ENCODE peak calls at places on chromosomes 3 and 15, in six cellular contexts. One of them, this sample, is unnamed.
A peak's percentile ranks its signal among the peaks of the same experiment; 100 is the strongest.

GRCh38 chr3:116056280-116056679 is 389.0 kb downstream of the LSAMP start:
- DNase-seq in AG09309: no peak
- DNase-seq in uterus: no peak
- DNase-seq in HFF-Myc: no peak
- DNase-seq in cardiac muscle cell: no peak
- DNase-seq in astrocyte of the spinal cord: no peak
- DNase-seq in this sample: no peak

GRCh38 chr3:41198526-41198925 is 779 bp upstream of the CTNNB1 start:
- DNase-seq in HFF-Myc: no peak
- DNase-seq in uterus: peak; percentile 42
- DNase-seq in astrocyte of the spinal cord: peak; percentile 45
- DNase-seq in cardiac muscle cell: peak; percentile 60
- DNase-seq in AG09309: no peak
- DNase-seq in this sample: peak; percentile 13

GRCh38 chr15:74786659-74787165 is 4.8 kb downstream of the CSK start:
- DNase-seq in AG09309: no peak
- DNase-seq in cardiac muscle cell: no peak
- DNase-seq in astrocyte of the spinal cord: no peak
- DNase-seq in uterus: no peak
- DNase-seq in HFF-Myc: no peak
- DNase-seq in this sample: no peak

GRCh38 chr3:16816048-16816780 is 68.5 kb upstream of the PLCL2 start:
- DNase-seq in astrocyte of the spinal cord: no peak
- DNase-seq in uterus: no peak
- DNase-seq in cardiac muscle cell: no peak
- DNase-seq in HFF-Myc: no peak
- DNase-seq in AG09309: no peak
- DNase-seq in this sample: no peak

GRCh38 chr15:43225201-43225949 is 4.6 kb upstream of the EPB42 start:
- DNase-seq in AG09309: no peak
- DNase-seq in HFF-Myc: peak; percentile 31
- DNase-seq in astrocyte of the spinal cord: peak; percentile 68
- DNase-seq in uterus: peak; percentile 27
- DNase-seq in cardiac muscle cell: peak; percentile 67
- DNase-seq in this sample: peak; percentile 66

GRCh38 chr15:91853501-91853967 is at the start of gene SLCO3A1:
- DNase-seq in AG09309: no peak
- DNase-seq in cardiac muscle cell: peak; percentile 88
- DNase-seq in uterus: peak; percentile 77
- DNase-seq in astrocyte of the spinal cord: peak; percentile 44
- DNase-seq in HFF-Myc: no peak
- DNase-seq in this sample: peak; percentile 56

GRCh38 chr3:130576571-130577266 is 59.7 kb downstream of the COL6A6 start:
- DNase-seq in astrocyte of the spinal cord: peak; percentile 62
- DNase-seq in AG09309: peak; percentile 10
- DNase-seq in cardiac muscle cell: no peak
- DNase-seq in HFF-Myc: no peak
- DNase-seq in uterus: no peak
- DNase-seq in this sample: peak; percentile 32

GRCh38 chr15:86183765-86184491 is 104.3 kb downstream of the AGBL1 start:
- DNase-seq in HFF-Myc: no peak
- DNase-seq in cardiac muscle cell: no peak
- DNase-seq in astrocyte of the spinal cord: no peak
- DNase-seq in uterus: no peak
- DNase-seq in AG09309: no peak
- DNase-seq in this sample: no peak

GRCh38 chr3:73600293-73600938 is 24.3 kb downstream of the PDZRN3 start:
- DNase-seq in AG09309: no peak
- DNase-seq in uterus: no peak
- DNase-seq in astrocyte of the spinal cord: peak; percentile 37
- DNase-seq in cardiac muscle cell: no peak
- DNase-seq in HFF-Myc: no peak
- DNase-seq in this sample: peak; percentile 96

GRCh38 chr3:64667138-64667537 is 20.7 kb downstream of the ADAMTS9 start:
- DNase-seq in HFF-Myc: no peak
- DNase-seq in astrocyte of the spinal cord: no peak
- DNase-seq in AG09309: no peak
- DNase-seq in cardiac muscle cell: no peak
- DNase-seq in uterus: no peak
- DNase-seq in this sample: peak; percentile 64

GRCh38 chr15:42891569-42891968 is 29.0 kb downstream of the TTBK2 start:
- DNase-seq in HFF-Myc: no peak
- DNase-seq in AG09309: no peak
- DNase-seq in uterus: no peak
- DNase-seq in astrocyte of the spinal cord: peak; percentile 37
- DNase-seq in cardiac muscle cell: no peak
- DNase-seq in this sample: peak; percentile 15

GRCh38 chr3:171181907-171182690 is 155.6 kb upstream of the SLC2A2 start:
- DNase-seq in HFF-Myc: no peak
- DNase-seq in AG09309: no peak
- DNase-seq in uterus: no peak
- DNase-seq in astrocyte of the spinal cord: no peak
- DNase-seq in cardiac muscle cell: no peak
- DNase-seq in this sample: peak; percentile 60

GRCh38 chr15:60212536-60212935 is 185.2 kb downstream of the ANXA2 start:
- DNase-seq in HFF-Myc: peak; percentile 5
- DNase-seq in cardiac muscle cell: no peak
- DNase-seq in uterus: no peak
- DNase-seq in astrocyte of the spinal cord: peak; percentile 44
- DNase-seq in AG09309: no peak
- DNase-seq in this sample: peak; percentile 31

GRCh38 chr3:157088133-157088488 is 71.8 kb downstream of the CCNL1 start:
- DNase-seq in HFF-Myc: no peak
- DNase-seq in astrocyte of the spinal cord: no peak
- DNase-seq in cardiac muscle cell: no peak
- DNase-seq in uterus: no peak
- DNase-seq in AG09309: no peak
- DNase-seq in this sample: no peak

GRCh38 chr15:31347067-31347975 is 20.7 kb downstream of the KLF13 start:
- DNase-seq in HFF-Myc: no peak
- DNase-seq in cardiac muscle cell: no peak
- DNase-seq in uterus: no peak
- DNase-seq in astrocyte of the spinal cord: no peak
- DNase-seq in AG09309: no peak
- DNase-seq in this sample: no peak

GRCh38 chr3:170222647-170223541 is 670 bp downstream of the PRKCI start:
- DNase-seq in cardiac muscle cell: peak; percentile 72
- DNase-seq in astrocyte of the spinal cord: peak; percentile 37
- DNase-seq in AG09309: no peak
- DNase-seq in HFF-Myc: no peak
- DNase-seq in uterus: peak; percentile 45
- DNase-seq in this sample: peak; percentile 16

GRCh38 chr3:122947621-122948202 is 79.9 kb downstream of the SEMA5B start:
- DNase-seq in astrocyte of the spinal cord: no peak
- DNase-seq in AG09309: no peak
- DNase-seq in uterus: no peak
- DNase-seq in HFF-Myc: no peak
- DNase-seq in cardiac muscle cell: no peak
- DNase-seq in this sample: no peak

GRCh38 chr3:131957511-131957910 is 77.3 kb downstream of the CPNE4 start:
- DNase-seq in astrocyte of the spinal cord: peak; percentile 25
- DNase-seq in AG09309: no peak
- DNase-seq in uterus: no peak
- DNase-seq in cardiac muscle cell: no peak
- DNase-seq in HFF-Myc: no peak
- DNase-seq in this sample: peak; percentile 56

GRCh38 chr3:99637381-99638111 is 848 bp upstream of the COL8A1 start:
- DNase-seq in uterus: peak; percentile 37
- DNase-seq in astrocyte of the spinal cord: peak; percentile 93
- DNase-seq in AG09309: no peak
- DNase-seq in HFF-Myc: peak; percentile 76
- DNase-seq in cardiac muscle cell: peak; percentile 12
- DNase-seq in this sample: peak; percentile 76

GRCh38 chr3:181382656-181383055 is 329.1 kb upstream of the SOX2 start:
- DNase-seq in uterus: no peak
- DNase-seq in astrocyte of the spinal cord: no peak
- DNase-seq in cardiac muscle cell: peak; percentile 59
- DNase-seq in AG09309: no peak
- DNase-seq in HFF-Myc: no peak
- DNase-seq in this sample: no peak

GRCh38 chr15:71437919-71438318 is 322.6 kb downstream of the THSD4 start:
- DNase-seq in astrocyte of the spinal cord: no peak
- DNase-seq in HFF-Myc: no peak
- DNase-seq in AG09309: no peak
- DNase-seq in uterus: no peak
- DNase-seq in cardiac muscle cell: no peak
- DNase-seq in this sample: no peak

GRCh38 chr3:29887450-29887849 is 606.6 kb downstream of the RBMS3 start:
- DNase-seq in cardiac muscle cell: no peak
- DNase-seq in astrocyte of the spinal cord: no peak
- DNase-seq in HFF-Myc: no peak
- DNase-seq in uterus: no peak
- DNase-seq in AG09309: no peak
- DNase-seq in this sample: peak; percentile 10

GRCh38 chr3:132464066-132464465 is 46.8 kb downstream of the DNAJC13 start:
- DNase-seq in AG09309: peak; percentile 7
- DNase-seq in cardiac muscle cell: no peak
- DNase-seq in uterus: no peak
- DNase-seq in astrocyte of the spinal cord: peak; percentile 54
- DNase-seq in HFF-Myc: peak; percentile 78
- DNase-seq in this sample: peak; percentile 33

GRCh38 chr3:147130461-147130860 is 275.9 kb downstream of the ZIC4 start:
- DNase-seq in AG09309: peak; percentile 16
- DNase-seq in astrocyte of the spinal cord: peak; percentile 26
- DNase-seq in uterus: no peak
- DNase-seq in cardiac muscle cell: no peak
- DNase-seq in HFF-Myc: no peak
- DNase-seq in this sample: peak; percentile 44

GRCh38 chr3:109117939-109118338 is at the start of gene MORC1:
- DNase-seq in cardiac muscle cell: no peak
- DNase-seq in uterus: no peak
- DNase-seq in HFF-Myc: no peak
- DNase-seq in astrocyte of the spinal cord: no peak
- DNase-seq in AG09309: no peak
- DNase-seq in this sample: no peak

DNA sequence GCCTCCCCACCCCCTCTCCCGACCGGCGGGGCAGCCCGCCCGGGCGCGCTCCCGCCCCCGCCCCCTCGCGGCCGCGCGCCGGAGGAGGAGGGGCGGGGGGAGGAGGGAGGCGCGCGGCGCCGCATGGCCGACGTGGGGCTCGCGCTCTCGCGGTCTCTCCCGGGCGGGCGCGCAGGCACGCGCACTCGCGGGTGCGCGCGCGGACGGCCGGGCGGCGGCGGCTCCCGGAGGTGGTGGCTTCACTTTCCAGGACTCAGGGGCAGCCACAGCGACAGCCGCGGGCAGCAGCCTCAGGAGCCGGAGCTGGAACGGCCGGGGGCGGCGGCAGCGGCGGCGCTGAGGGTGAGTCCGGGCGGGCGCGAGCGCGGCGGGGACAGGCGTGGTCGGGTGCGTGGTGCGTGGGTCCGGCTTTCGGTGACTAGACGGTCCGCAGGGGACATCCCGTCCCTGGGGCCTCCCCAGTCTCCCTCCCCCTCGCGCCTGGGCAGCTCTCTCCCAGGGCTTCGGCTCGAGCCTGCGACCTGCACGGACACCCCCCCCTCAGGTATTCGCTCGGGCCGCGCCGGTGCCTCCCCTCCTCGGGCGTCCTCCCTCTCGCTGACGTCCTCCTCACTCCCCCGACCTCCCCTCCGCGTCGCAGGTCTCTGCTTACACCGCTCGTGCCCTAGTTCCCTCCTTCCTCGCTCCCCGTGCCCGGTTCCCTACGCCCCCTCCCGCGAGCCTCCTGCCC is at the start of gene UBE2E2:
- DNase-seq in AG09309: no peak
- DNase-seq in HFF-Myc: no peak
- DNase-seq in astrocyte of the spinal cord: peak; percentile 52
- DNase-seq in cardiac muscle cell: peak; percentile 84
- DNase-seq in uterus: peak; percentile 59
- DNase-seq in this sample: peak; percentile 59
- H3K4me3 ChIP-seq in AG09309: peak within 1 kb of the TSS; percentile 93
- H3K4me3 ChIP-seq in HFF-Myc: peak within 1 kb of the TSS; percentile 82
- H3K4me3 ChIP-seq in astrocyte of the spinal cord: peak within 1 kb of the TSS; percentile 89
- H3K4me3 ChIP-seq in cardiac muscle cell: peak within 1 kb of the TSS; percentile 98
- H3K4me3 ChIP-seq in uterus: peak within 1 kb of the TSS; percentile 89
- H3K4me3 ChIP-seq in this sample: peak within 1 kb of the TSS; percentile 88

GRCh38 chr3:43638594-43639447 is 17.0 kb upstream of the ANO10 start:
- DNase-seq in uterus: no peak
- DNase-seq in AG09309: no peak
- DNase-seq in astrocyte of the spinal cord: no peak
- DNase-seq in cardiac muscle cell: peak; percentile 1
- DNase-seq in HFF-Myc: no peak
- DNase-seq in this sample: no peak
- TF ChIP-seq CTCF in uterus: no peak
- TF ChIP-seq CTCF in AG09309: no peak
- TF ChIP-seq CTCF in astrocyte of the spinal cord: peak; percentile 7
- TF ChIP-seq CTCF in cardiac muscle cell: peak; percentile 4
- TF ChIP-seq CTCF in HFF-Myc: peak; percentile 14
- TF ChIP-seq CTCF in this sample: no peak

DNA sequence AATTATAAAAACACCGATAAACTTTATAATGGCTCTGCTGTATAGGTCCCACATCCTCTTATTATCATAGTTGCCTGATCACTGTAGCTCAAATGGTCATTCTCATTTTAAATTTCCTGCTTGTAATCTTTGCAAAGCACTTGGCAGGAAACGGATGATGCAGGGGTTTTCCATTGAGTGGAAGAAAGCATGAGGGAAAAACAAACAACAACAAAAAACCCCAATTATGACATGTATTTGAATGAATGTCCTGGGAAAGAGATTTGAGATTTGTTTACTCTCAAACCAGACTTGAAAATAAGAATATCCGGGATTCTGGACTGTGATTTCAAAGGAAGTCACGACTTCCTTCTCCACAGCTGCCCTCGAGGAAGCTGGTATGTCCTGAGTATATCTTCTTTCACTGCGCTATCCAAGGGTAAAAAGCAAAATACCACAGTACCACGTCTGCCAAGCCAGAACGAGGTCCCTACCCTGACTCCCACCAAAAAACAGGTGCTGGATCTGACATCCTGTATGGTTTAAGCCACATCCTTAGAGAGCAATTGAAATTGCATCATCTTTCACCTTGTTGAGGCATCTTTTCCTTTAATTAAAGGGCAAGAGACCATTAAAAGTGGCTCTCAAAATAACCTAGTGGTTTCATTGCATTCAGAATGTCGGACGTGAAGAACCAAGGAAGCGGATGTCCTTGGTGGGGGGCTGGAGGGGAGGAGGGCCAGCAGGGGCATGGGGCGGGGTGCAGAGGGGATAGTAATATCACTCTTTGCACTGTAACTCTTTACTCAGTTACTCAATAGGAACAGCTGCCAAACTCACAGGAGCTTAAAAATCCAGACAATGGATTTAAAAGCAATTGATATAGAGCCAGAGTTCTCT is 13.5 kb upstream of the TIPIN start:
- DNase-seq in uterus: no peak
- DNase-seq in AG09309: no peak
- DNase-seq in HFF-Myc: no peak
- DNase-seq in astrocyte of the spinal cord: peak; percentile 13
- DNase-seq in cardiac muscle cell: no peak
- DNase-seq in this sample: peak; percentile 5
- H3K4me3 ChIP-seq in uterus: no peak overlapping the region
- H3K4me3 ChIP-seq in AG09309: peak overlapping the region; percentile 18
- H3K4me3 ChIP-seq in HFF-Myc: no peak overlapping the region
- H3K4me3 ChIP-seq in astrocyte of the spinal cord: no peak overlapping the region
- H3K4me3 ChIP-seq in cardiac muscle cell: no peak overlapping the region
- H3K4me3 ChIP-seq in this sample: peak overlapping the region; percentile 37

DNA sequence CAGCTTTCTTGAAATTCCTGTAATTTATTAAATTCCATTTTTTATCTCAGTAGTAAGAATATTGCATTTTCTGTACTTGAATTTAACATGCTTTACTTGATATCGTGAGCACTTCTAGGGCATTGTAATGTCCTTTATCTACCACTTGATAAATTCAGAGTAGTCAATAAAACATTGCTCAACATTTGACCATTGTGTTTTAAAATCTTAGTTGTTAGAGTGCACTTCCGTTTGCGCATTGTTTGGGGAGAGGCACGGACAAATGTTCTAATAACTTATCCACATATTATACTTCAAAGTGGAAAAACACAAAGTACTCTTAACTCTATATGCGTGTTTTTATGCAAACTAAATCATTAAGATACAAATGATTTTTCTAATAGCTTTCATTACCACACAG is 444 bp downstream of the FAM227B start:
- DNase-seq in cardiac muscle cell: no peak
- DNase-seq in AG09309: no peak
- DNase-seq in astrocyte of the spinal cord: no peak
- DNase-seq in HFF-Myc: no peak
- DNase-seq in uterus: no peak
- DNase-seq in this sample: peak; percentile 67
- TF ChIP-seq CTCF in cardiac muscle cell: no peak
- TF ChIP-seq CTCF in AG09309: no peak
- TF ChIP-seq CTCF in astrocyte of the spinal cord: no peak
- TF ChIP-seq CTCF in HFF-Myc: no peak
- TF ChIP-seq CTCF in uterus: no peak
- TF ChIP-seq CTCF in this sample: peak; percentile 33